ENCODE peak calls at places on chromosomes 11 and 22, in five cellular contexts. K is CMK, S is left kidney, J is sciatic nerve, U is HFF-Myc. V is an unnamed sample.

GRCh38 chr11:85941380-85941973 is 86.3 kb downstream of the CCDC83 start:
- DNase-seq in K (peak), S (peak), J (peak), U (no peak), V (no peak)

GRCh38 chr11:95699631-95700470 is 89.7 kb downstream of the FAM76B start:
- DNase-seq in K (no peak), S (no peak), J (no peak), U (no peak), V (no peak)

GRCh38 chr22:39152511-39153219 is at the start of gene CBX7:
- DNase-seq in K (peak), S (peak), J (peak), U (peak), V (peak)

GRCh38 chr11:79030448-79030847 is 410.4 kb downstream of the TENM4 start:
- DNase-seq in K (no peak), S (peak), J (no peak), U (no peak), V (no peak)

GRCh38 chr11:33703234-33703633 is 2.6 kb upstream of the C11orf91 start:
- DNase-seq in K (no peak), S (no peak), J (no peak), U (no peak), V (no peak)

GRCh38 chr11:126194121-126194543 is 17.3 kb downstream of the RPUSD4 start:
- DNase-seq in K (peak), S (peak), J (peak), U (no peak), V (peak)

GRCh38 chr11:13781153-13781552 is 112.7 kb downstream of the FAR1 start:
- DNase-seq in K (no peak), S (peak), J (no peak), U (no peak), V (no peak)

GRCh38 chr22:37371911-37372310 is 55.4 kb downstream of the ELFN2 start:
- DNase-seq in K (no peak), S (no peak), J (no peak), U (no peak), V (peak)

GRCh38 chr11:77819921-77820564 is 479 bp downstream of the RSF1 start:
- DNase-seq in K (peak), S (peak), J (peak), U (no peak), V (peak)

GRCh38 chr22:24189249-24190158 is 8.2 kb downstream of the SUSD2 start:
- DNase-seq in K (peak), S (peak), J (peak), U (no peak), V (peak)

GRCh38 chr22:36828815-36829214 is 12.0 kb upstream of the PVALB start:
- DNase-seq in K (no peak), S (no peak), J (no peak), U (no peak), V (no peak)

GRCh38 chr22:38868286-38868721 is 3.7 kb downstream of the CBX6 start:
- DNase-seq in K (no peak), S (no peak), J (peak), U (no peak), V (no peak)

GRCh38 chr11:77710358-77710757 is 72.8 kb upstream of the CLNS1A start:
- DNase-seq in K (no peak), S (no peak), J (no peak), U (no peak), V (no peak)

GRCh38 chr11:102592634-102593581 is 32.2 kb downstream of the MMP20 start:
- DNase-seq in K (no peak), S (peak), J (no peak), U (no peak), V (no peak)

GRCh38 chr11:17760102-17761029 is 25.8 kb downstream of the KCNC1 start:
- DNase-seq in K (peak), S (peak), J (no peak), U (peak), V (peak)

GRCh38 chr11:76278526-76278925 is 72.2 kb upstream of the WNT11 start:
- DNase-seq in K (no peak), S (no peak), J (no peak), U (no peak), V (no peak)

GRCh38 chr11:67644472-67645418 is 5.2 kb upstream of the TBX10 start:
- DNase-seq in K (no peak), S (no peak), J (peak), U (no peak), V (no peak)

GRCh38 chr11:67400251-67400941 is 1.3 kb downstream of the PPP1CA start:
- DNase-seq in K (no peak), S (no peak), J (no peak), U (no peak), V (no peak)

GRCh38 chr22:37145415-37146385 is 4.0 kb downstream of the IL2RB start:
- DNase-seq in K (no peak), S (peak), J (no peak), U (no peak), V (no peak)